ENCODE peak calls at places on chromosomes 3 and 15, in seven cellular contexts. U is sigmoid colon; V is cardiac muscle cell; P is CD8-positive, alpha-beta T cell; N is heart left ventricle; K is tibial artery; F is ovary. T is an unnamed sample. For H3K9me3, the result is how much of the 10 kb centered on the place peaks cover.

GRCh38 chr3:126550488-126551051 is 8.2 kb downstream of the C3orf22 start:
- DNase-seq in V (no peak), K (no peak), F (no peak), P (no peak), U (peak), N (no peak), T (no peak)

GRCh38 chr3:159919873-159920272 is 68.8 kb upstream of the IL12A start:
- DNase-seq in P (no peak), F (no peak), U (no peak), N (no peak), V (no peak), K (no peak), T (no peak)

GRCh38 chr3:120021523-120021922 is 72.7 kb downstream of the GSK3B start:
- DNase-seq in U (no peak), F (no peak), V (no peak), N (no peak), K (no peak), P (no peak), T (no peak)

GRCh38 chr3:146164071-146164470 is 3.1 kb upstream of the PLOD2 start:
- DNase-seq in U (no peak), N (no peak), V (no peak), K (no peak), F (no peak), P (no peak), T (no peak)

GRCh38 chr15:62549345-62549970 is 384.4 kb upstream of the C2CD4B start:
- DNase-seq in K (no peak), F (no peak), P (no peak), U (no peak), V (peak), N (no peak), T (no peak)

GRCh38 chr3:58938057-58938456 is 111.8 kb downstream of the CFAP20DC start:
- DNase-seq in U (no peak), V (no peak), K (no peak), F (no peak), N (no peak), P (no peak), T (no peak)

GRCh38 chr15:63491116-63491817 is 13.1 kb upstream of the USP3 start:
- DNase-seq in N (no peak), P (no peak), U (no peak), V (no peak), F (no peak), K (no peak), T (no peak)

GRCh38 chr3:69364354-69364753 is 21.5 kb downstream of the FRMD4B start:
- DNase-seq in K (no peak), U (no peak), V (no peak), N (no peak), F (no peak), P (no peak), T (no peak)

GRCh38 chr15:64155802-64156651 is 4.5 kb downstream of the SNX22 start:
- DNase-seq in U (no peak), K (no peak), V (no peak), F (no peak), N (no peak), P (no peak), T (no peak)

GRCh38 chr3:15645246-15645645 is 43.7 kb downstream of the BTD start:
- DNase-seq in F (no peak), P (no peak), V (no peak), U (no peak), K (no peak), N (no peak), T (no peak)

GRCh38 chr3:126488205-126488604 is 12.5 kb upstream of the ZXDC start:
- DNase-seq in F (no peak), K (no peak), V (peak), N (no peak), P (no peak), U (no peak), T (no peak)

GRCh38 chr3:168096210-168096795 is 579 bp upstream of the GOLIM4 start:
- DNase-seq in U (no peak), N (no peak), F (no peak), K (no peak), P (no peak), V (peak), T (no peak)

GRCh38 chr3:168272343-168272984 is 176.7 kb upstream of the GOLIM4 start:
- DNase-seq in U (no peak), F (no peak), K (no peak), P (no peak), V (no peak), N (no peak), T (no peak)

GRCh38 chr15:25933456-25934158 is 70.5 kb upstream of the ATP10A start:
- DNase-seq in V (peak), U (peak), P (peak), K (peak), F (peak), N (peak), T (peak)

GRCh38 chr3:30516238-30516637 is 90.2 kb upstream of the TGFBR2 start:
- DNase-seq in K (no peak), F (no peak), U (no peak), V (no peak), N (no peak), P (no peak), T (no peak)

GRCh38 chr15:51341366-51342248 is at the start of gene GLDN:
- DNase-seq in P (no peak), V (peak), K (peak), N (peak), F (no peak), U (no peak), T (no peak)

GRCh38 chr3:167109746-167110145 is 270.4 kb downstream of the ZBBX start:
- DNase-seq in P (no peak), K (no peak), N (no peak), F (no peak), V (no peak), U (no peak), T (no peak)

GRCh38 chr3:139319428-139320402 is 24.1 kb upstream of the MRPS22 start:
- DNase-seq in V (peak), K (no peak), N (no peak), P (no peak), U (no peak), F (no peak), T (no peak)

GRCh38 chr15:77144492-77145070 is 73.7 kb upstream of the TSPAN3 start:
- DNase-seq in N (no peak), U (no peak), K (no peak), P (no peak), V (no peak), F (no peak), T (no peak)

GRCh38 chr3:46497556-46498265 is at the start of gene RTP3:
- DNase-seq in P (no peak), K (no peak), N (no peak), U (no peak), F (no peak), V (no peak), T (no peak)

GRCh38 chr3:171142985-171143384 is 116.5 kb upstream of the SLC2A2 start:
- DNase-seq in N (no peak), K (no peak), U (no peak), P (no peak), F (no peak), V (no peak), T (no peak)

GRCh38 chr3:180678231-180678630 is 1.1 kb downstream of the CCDC39 start:
- DNase-seq in F (no peak), V (no peak), U (no peak), N (no peak), P (no peak), K (no peak), T (no peak)

GRCh38 chr3:161070252-161070930 is 34.8 kb downstream of the B3GALNT1 start:
- DNase-seq in V (no peak), U (no peak), N (no peak), P (no peak), F (no peak), K (no peak), T (no peak)

GRCh38 chr3:172082269-172082668 is 42.9 kb downstream of the FNDC3B start:
- DNase-seq in U (peak), F (no peak), P (no peak), V (no peak), N (peak), K (peak), T (no peak)

DNA sequence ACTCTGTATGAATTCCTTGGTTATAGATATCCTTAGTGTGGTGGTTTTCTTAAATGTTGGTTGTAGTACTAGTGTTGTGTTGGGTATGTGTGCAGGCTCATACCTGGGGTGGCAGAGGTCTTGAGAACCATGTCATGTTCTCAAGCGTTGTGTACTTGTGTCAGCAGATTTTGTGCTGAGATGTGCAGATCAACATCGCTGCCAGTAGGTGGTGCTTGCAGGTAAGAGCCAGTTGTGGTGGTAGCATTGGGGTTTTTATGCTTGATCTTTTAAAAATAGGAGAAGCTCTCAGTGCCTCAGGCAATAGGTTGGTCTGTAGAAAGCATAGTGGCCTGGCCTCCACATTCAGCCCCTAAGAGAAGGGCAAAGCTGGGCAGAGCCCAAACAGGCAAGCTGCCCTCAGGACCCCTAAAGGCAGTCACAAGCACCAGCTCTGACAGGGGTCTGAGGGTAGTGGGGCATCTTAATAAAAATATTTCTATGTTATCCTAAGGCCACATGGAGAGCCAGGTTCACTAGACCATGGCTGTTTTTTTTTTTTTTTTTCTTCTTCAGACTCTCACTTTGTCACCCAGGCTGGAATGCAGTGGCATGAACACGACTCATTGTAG is 164.0 kb downstream of the IL20RB start:
- DNase-seq in N (no peak), P (no peak), U (no peak), V (peak), K (no peak), F (no peak), T (no peak)
- TF ChIP-seq CTCF in N (peak), P (peak), U (peak), V (peak), K (peak), F (no peak), T (peak)

GRCh38 chr15:60020736-60021135 is 16.6 kb downstream of the FOXB1 start:
- DNase-seq in N (no peak), U (no peak), K (no peak), V (no peak), P (no peak), F (no peak), T (no peak)

GRCh38 chr15:60026555-60026954 is 22.4 kb downstream of the FOXB1 start:
- DNase-seq in U (no peak), F (peak), P (no peak), V (no peak), K (no peak), N (no peak), T (no peak)

GRCh38 chr15:60022379-60022741 is 18.2 kb downstream of the FOXB1 start:
- DNase-seq in P (no peak), V (no peak), N (no peak), U (no peak), F (no peak), K (no peak), T (no peak)

GRCh38 chr15:60017538-60018199 is 13.6 kb downstream of the FOXB1 start:
- DNase-seq in K (no peak), P (no peak), U (no peak), N (no peak), V (no peak), F (no peak), T (no peak)

GRCh38 chr15:60021589-60022378 is 17.7 kb downstream of the FOXB1 start:
- DNase-seq in V (no peak), K (no peak), U (no peak), N (no peak), F (no peak), P (no peak), T (no peak)
- H3K27ac ChIP-seq in V (no peak), K (no peak), U (no peak), N (no peak), F (no peak), P (no peak), T (no peak)

DNA sequence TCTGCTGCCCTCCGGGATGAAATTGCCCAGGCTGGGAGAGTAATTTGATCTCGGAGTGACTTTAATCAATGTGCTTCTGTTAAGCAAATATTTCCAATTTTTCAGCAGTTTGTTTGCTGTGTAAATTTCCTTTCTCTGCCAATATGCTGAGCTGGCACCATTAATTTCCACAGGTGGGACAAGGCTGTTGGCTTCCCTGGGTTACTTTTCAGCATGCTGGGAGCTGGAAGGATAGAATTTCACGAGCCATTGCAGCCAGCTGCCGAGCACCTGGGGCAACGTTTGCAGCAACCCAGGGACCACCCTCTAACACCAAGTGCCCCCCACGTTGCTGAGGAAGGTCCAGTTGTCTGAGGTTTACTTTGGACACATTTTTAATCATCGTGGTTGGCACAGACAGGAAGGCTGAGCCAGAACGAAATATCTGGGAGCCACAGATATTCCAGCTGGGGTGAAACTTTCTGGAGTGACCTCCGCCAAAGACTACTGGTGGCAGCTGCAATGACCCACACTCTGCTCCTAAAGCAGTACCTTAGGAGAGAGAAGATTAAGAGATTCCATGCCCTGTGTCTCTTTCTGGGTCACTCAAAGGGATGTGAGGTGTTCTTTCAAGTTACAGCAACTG is 293.3 kb upstream of the RGMA start:
- DNase-seq in K (no peak), N (no peak), V (no peak), F (no peak), P (no peak), U (no peak), T (no peak)
- H3K9me3 ChIP-seq in K (under half), N (under half), V (under half), F (under half), P (under half), U (under half), T (under half)

GRCh38 chr3:122245513-122246174 is 62.2 kb downstream of the CASR start:
- DNase-seq in U (no peak), P (no peak), V (no peak), F (no peak), N (no peak), K (no peak), T (no peak)
- TF ChIP-seq CTCF in U (no peak), P (peak), V (no peak), F (no peak), N (no peak), K (no peak), T (peak)

GRCh38 chr3:73772599-73772998 is 147.9 kb upstream of the PDZRN3 start:
- DNase-seq in P (no peak), K (no peak), F (no peak), U (no peak), N (no peak), V (no peak), T (no peak)
- H3K27ac ChIP-seq in P (no peak), K (no peak), F (no peak), U (no peak), N (no peak), V (no peak), T (no peak)

DNA sequence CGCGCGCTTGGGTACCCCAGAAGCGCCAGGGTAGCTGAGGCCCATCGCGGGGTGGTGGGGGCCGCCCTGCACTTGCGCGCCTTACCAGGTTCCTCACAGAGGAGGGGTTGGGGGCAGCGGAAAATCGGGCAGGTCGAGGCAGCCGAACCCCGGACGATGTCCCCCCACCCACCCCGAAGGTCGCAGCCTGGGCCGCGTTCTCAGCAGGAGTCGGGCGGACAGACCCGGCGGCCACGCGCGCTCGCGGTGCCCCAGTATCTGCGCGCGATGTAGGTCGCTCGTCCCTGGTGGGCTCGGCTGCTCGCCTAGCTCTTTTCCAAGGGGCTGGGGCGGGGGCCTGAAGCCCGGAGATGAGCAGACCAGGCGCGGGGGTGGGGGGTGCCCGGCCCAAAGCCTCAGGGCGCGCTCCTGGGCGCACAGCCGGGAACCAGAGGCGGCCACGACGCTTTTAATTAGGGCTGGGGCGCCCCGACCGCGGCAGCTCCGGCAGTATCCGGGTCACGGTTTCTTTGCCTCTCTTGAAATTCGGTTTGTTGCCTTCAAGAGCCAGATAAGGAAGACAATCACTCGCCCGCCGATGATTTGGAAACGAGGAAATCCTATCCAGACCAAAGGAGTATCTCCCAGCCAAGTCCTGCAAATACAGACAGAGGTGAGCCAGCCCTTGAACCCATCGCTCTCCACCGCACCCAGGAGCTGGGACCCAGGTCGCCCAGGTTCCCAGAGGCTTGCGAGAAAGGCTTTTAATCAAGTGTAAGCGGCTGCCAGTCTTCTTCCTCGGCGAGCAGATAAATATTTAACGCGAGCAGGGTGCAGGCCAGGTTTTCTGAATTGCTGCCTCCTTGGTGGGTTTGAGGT is 4.6 kb downstream of the SKOR1 start:
- DNase-seq in P (no peak), V (no peak), K (no peak), N (no peak), U (peak), F (no peak), T (no peak)
- H3K9me3 ChIP-seq in P (under half), V (under half), K (under half), N (under half), U (under half), F (under half), T (under half)

DNA sequence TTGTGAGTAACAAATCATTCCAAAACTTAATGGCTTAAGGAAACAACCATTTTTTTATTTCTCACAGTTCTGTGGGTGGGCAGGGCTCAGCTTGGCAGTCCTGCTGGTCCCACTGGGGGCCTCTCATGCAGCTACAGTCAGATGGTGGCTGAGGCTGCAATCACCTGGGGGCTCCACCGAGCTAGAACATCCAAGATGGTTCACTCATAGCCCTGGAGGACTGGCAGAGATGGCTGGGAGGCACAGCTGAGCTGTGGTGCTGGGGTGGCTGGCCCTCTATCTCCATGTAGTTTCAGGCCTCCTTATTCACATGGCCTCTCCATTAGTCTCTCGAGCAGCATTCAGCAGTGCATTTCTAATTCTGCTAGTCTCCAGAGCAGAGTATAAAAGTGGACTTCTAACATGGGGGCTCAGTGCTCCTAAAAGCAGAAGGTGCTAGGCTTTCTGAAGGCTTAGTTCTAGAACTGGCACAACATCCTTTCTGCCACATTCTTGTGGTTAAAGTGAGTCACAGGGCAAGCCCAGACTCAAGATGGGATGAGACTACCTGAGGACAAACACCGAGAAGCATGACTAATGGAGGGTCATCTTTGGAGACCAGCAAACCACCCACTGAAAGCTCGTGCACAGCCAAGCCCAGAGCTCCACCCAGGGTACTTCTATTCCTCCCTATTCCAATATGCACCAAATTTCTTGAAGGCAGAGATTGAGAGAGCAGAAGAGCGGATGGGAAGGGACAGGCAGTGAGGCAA is 6.3 kb downstream of the CAV3 start:
- DNase-seq in K (no peak), N (no peak), U (no peak), P (no peak), V (no peak), F (no peak), T (no peak)
- TF ChIP-seq CTCF in K (no peak), N (no peak), U (no peak), P (no peak), V (no peak), F (no peak), T (no peak)

GRCh38 chr15:36887214-36888017 is 212.9 kb downstream of the MEIS2 start:
- DNase-seq in V (peak), F (no peak), N (no peak), U (no peak), P (no peak), K (no peak), T (no peak)
- H3K27ac ChIP-seq in V (peak), F (no peak), N (no peak), U (peak), P (no peak), K (no peak), T (no peak)